ENCODE peak calls at places on chromosome X, in five cellular contexts. D, K, T, M and W are unnamed samples.
A peak's percentile ranks its signal among the peaks of the same experiment; 100 is the strongest.

GRCh38 chrX:42732506-42732905 is 45.5 kb downstream of the PPP1R2C start:
- DNase-seq in D (peak; percentile 62), T (no peak), M (peak; percentile 72), K (no peak), W (peak; percentile 53)

GRCh38 chrX:45479835-45480422 is 279.3 kb upstream of the DIPK2B start:
- DNase-seq in M (peak; percentile 92), T (no peak), D (no peak), K (no peak), W (peak; percentile 0)

GRCh38 chrX:111444881-111445280 is 32.9 kb upstream of the DCX start:
- DNase-seq in T (no peak), K (no peak), M (no peak), D (no peak), W (peak; percentile 67)

GRCh38 chrX:123884809-123885408 is 25.1 kb downstream of the XIAP start:
- DNase-seq in T (no peak), K (peak; percentile 69), D (peak; percentile 66), M (peak; percentile 38), W (peak; percentile 71)

GRCh38 chrX:37745835-37746234 is 34.0 kb upstream of the CYBB start:
- DNase-seq in M (no peak), T (peak; percentile 69), K (no peak), D (peak; percentile 2), W (no peak)

GRCh38 chrX:41329101-41329500 is 4.9 kb upstream of the DDX3X start:
- DNase-seq in T (no peak), K (no peak), D (no peak), M (no peak), W (no peak)

GRCh38 chrX:77447339-77448149 is at the start of gene FGF16:
- DNase-seq in D (no peak), K (no peak), M (no peak), T (peak; percentile 75), W (no peak)

GRCh38 chrX:38262715-38263620 is 42.3 kb upstream of the SRPX start:
- DNase-seq in D (no peak), M (peak; percentile 53), K (no peak), T (no peak), W (no peak)

GRCh38 chrX:16552546-16552945 is 97.4 kb upstream of the S100G start:
- DNase-seq in D (no peak), K (no peak), T (no peak), M (peak; percentile 32), W (no peak)

GRCh38 chrX:96407501-96407900 is 277.1 kb upstream of the DIAPH2 start:
- DNase-seq in D (peak; percentile 11), M (peak; percentile 56), T (no peak), K (no peak), W (no peak)

GRCh38 chrX:150163181-150163930 is 199.8 kb upstream of the MAMLD1 start:
- DNase-seq in K (no peak), D (peak; percentile 4), M (no peak), T (no peak), W (no peak)

GRCh38 chrX:154074199-154074598 is 23.3 kb downstream of the MECP2 start:
- DNase-seq in K (no peak), M (peak; percentile 80), D (no peak), T (no peak), W (no peak)

GRCh38 chrX:80812176-80812575 is 2.5 kb upstream of the BRWD3 start:
- DNase-seq in D (peak; percentile 28), M (peak; percentile 49), T (peak; percentile 79), K (peak; percentile 55), W (peak; percentile 1)

GRCh38 chrX:120235284-120235683 is 15.3 kb upstream of the ZBTB33 start:
- DNase-seq in D (no peak), K (no peak), M (no peak), T (no peak), W (no peak)

GRCh38 chrX:133482345-133483041 is 67.2 kb upstream of the GPC4 start:
- DNase-seq in K (no peak), T (no peak), M (peak; percentile 58), D (no peak), W (no peak)

GRCh38 chrX:133415276-133416105 is at the start of gene GPC4:
- DNase-seq in M (peak; percentile 65), D (peak; percentile 83), K (no peak), T (peak; percentile 73), W (peak; percentile 75)

GRCh38 chrX:13254076-13254785 is 65.6 kb downstream of the ATXN3L start:
- DNase-seq in K (peak; percentile 24), D (peak; percentile 52), M (peak; percentile 56), T (peak; percentile 80), W (peak; percentile 45)

GRCh38 chrX:119549327-119550016 is 15.7 kb downstream of the STEEP1 start:
- DNase-seq in T (no peak), M (no peak), D (no peak), K (peak; percentile 4), W (no peak)

GRCh38 chrX:8919801-8920200 is 114.1 kb downstream of the FAM9B start:
- DNase-seq in T (no peak), D (no peak), M (no peak), K (no peak), W (no peak)

GRCh38 chrX:38798956-38799355 is 2.3 kb upstream of the MID1IP1 start:
- DNase-seq in D (no peak), M (peak; percentile 88), K (no peak), T (no peak), W (no peak)

GRCh38 chrX:1601768-1602085 is 10.3 kb downstream of the AKAP17A start:
- DNase-seq in K (no peak), M (no peak), D (no peak), T (peak; percentile 55), W (no peak)

GRCh38 chrX:1462596-1463251 is 10.0 kb upstream of the ASMTL start:
- DNase-seq in D (peak; percentile 17), M (peak; percentile 92), T (peak; percentile 65), K (no peak), W (no peak)

GRCh38 chrX:51614353-51614752 is 4.4 kb downstream of the CENPVL3 start:
- DNase-seq in M (peak; percentile 48), D (peak; percentile 7), K (peak; percentile 51), T (no peak), W (peak; percentile 38)

GRCh38 chrX:88865634-88866033 is 118.6 kb downstream of the CPXCR1 start:
- DNase-seq in D (no peak), M (no peak), T (no peak), K (no peak), W (no peak)

GRCh38 chrX:19683817-19684216 is 168.5 kb upstream of the MAP3K15 start:
- DNase-seq in M (peak; percentile 18), T (no peak), K (no peak), D (no peak), W (no peak)
- H3K27ac ChIP-seq in M (peak overlapping the region; percentile 82), T (no peak overlapping the region), K (no peak overlapping the region), D (no peak overlapping the region), W (no peak overlapping the region)

GRCh38 chrX:136204571-136204970 is 46.6 kb downstream of the MAP7D3 start:
- DNase-seq in D (no peak), K (no peak), M (peak; percentile 66), T (no peak), W (no peak)

GRCh38 chrX:136206916-136207315 is 44.3 kb downstream of the MAP7D3 start:
- DNase-seq in D (no peak), K (no peak), M (no peak), T (no peak), W (no peak)

GRCh38 chrX:136203438-136203837 is 47.8 kb downstream of the MAP7D3 start:
- DNase-seq in K (no peak), D (no peak), T (no peak), M (peak; percentile 13), W (no peak)

GRCh38 chrX:136207546-136207945 is 43.7 kb downstream of the MAP7D3 start:
- DNase-seq in T (no peak), D (no peak), K (no peak), M (no peak), W (no peak)

DNA sequence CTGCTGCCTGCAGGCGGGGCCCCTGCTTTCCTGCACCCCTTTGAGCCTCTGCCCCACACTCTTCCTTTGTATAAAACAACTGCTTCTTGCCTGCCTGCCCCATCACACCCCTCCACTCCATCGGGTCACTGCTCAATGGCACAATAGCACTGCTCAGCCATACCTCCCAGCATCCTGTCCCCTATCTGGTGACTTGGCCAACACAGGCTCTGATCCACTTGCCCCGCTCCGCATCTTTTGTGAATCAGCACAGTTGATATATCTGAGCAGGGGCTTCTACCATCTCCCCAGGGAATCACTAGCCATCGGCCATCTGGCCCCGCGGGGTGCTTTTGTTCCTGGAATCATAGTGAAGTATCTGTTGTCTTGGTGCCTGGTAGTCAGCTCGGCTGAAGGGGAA is 45.3 kb downstream of the MAP7D3 start:
- DNase-seq in M (no peak), D (no peak), T (no peak), K (no peak), W (no peak)
- H3K27ac ChIP-seq in M (no peak overlapping the region), D (no peak overlapping the region), T (no peak overlapping the region), K (no peak overlapping the region), W (no peak overlapping the region)

GRCh38 chrX:47515941-47516649 is 33.1 kb upstream of the ZNF41 start:
- DNase-seq in M (peak; percentile 84), T (no peak), K (no peak), D (no peak), W (no peak)
- H3K27ac ChIP-seq in M (no peak overlapping the region), T (no peak overlapping the region), K (no peak overlapping the region), D (no peak overlapping the region), W (no peak overlapping the region)

DNA sequence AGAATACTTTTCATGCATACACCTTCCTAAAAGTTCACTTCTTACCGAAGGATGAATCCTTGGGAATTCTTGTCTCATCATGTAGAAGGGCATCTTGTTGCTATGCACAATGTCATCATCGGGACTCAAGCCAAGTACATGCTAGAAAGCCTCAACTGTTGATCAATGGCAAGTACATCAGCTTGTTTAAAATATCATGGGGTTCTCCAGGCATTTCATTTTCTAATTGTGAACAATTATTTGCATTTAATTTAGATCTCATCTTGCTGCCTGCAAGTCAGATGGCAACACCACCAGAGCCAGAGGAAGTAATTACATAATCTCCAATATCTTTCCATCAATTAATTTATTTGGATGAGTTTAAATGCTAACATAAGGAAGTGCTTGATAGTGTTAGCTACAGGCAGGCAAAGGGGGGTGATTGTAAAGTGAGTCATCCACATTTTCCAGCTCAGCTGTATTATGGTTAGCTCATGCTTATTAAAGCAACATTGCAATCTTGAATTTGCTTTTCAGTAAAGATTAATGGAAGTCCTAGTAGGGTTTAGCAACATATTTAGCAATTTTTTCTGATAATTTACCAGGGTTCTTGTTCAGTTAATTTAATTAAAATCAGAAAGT is 356.5 kb downstream of the CBLL2 start:
- DNase-seq in M (peak; percentile 82), T (no peak), K (no peak), D (no peak), W (peak; percentile 16)
- H3K27ac ChIP-seq in M (no peak overlapping the region), T (no peak overlapping the region), K (no peak overlapping the region), D (no peak overlapping the region), W (peak overlapping the region; percentile 39)

GRCh38 chrX:110006161-110006560 is 3.2 kb downstream of the TMEM164 start:
- DNase-seq in T (no peak), K (no peak), D (no peak), M (no peak), W (no peak)
- H3K27ac ChIP-seq in T (no peak overlapping the region), K (no peak overlapping the region), D (no peak overlapping the region), M (no peak overlapping the region), W (no peak overlapping the region)